ENCODE peak calls at places on chromosomes 4 and X, in six cellular contexts. T, S, B, I, U and Q are unnamed samples.
A peak's percentile ranks its signal among the peaks of the same experiment; 100 is the strongest.

GRCh38 chr4:28886934-28887333 is 1833.2 kb upstream of the PCDH7 start:
- ATAC-seq in T (no peak), B (no peak), U (no peak), S (no peak), I (no peak), Q (no peak)

GRCh38 chr4:74640111-74640903 is 154.0 kb downstream of the BTC start:
- ATAC-seq in B (no peak), I (no peak), U (no peak), S (no peak), T (peak; percentile 81), Q (no peak)

GRCh38 chr4:183332447-183332846 is 10.2 kb upstream of the CLDN24 start:
- ATAC-seq in T (no peak), I (no peak), U (no peak), S (no peak), B (no peak), Q (no peak)

GRCh38 chr4:37224832-37225231 is 19.7 kb upstream of the NWD2 start:
- ATAC-seq in T (peak; percentile 53), I (no peak), S (no peak), B (no peak), U (peak; percentile 81), Q (no peak)

GRCh38 chr4:56086561-56086960 is 137.8 kb downstream of the CEP135 start:
- ATAC-seq in U (no peak), T (no peak), S (no peak), B (no peak), I (peak; percentile 20), Q (no peak)

GRCh38 chr4:141771889-141772830 is 135.8 kb downstream of the IL15 start:
- ATAC-seq in I (peak; percentile 26), U (no peak), B (no peak), T (no peak), S (peak; percentile 60), Q (peak; percentile 70)

GRCh38 chrX:12790878-12791252 is 347 bp upstream of the PRPS2 start:
- ATAC-seq in B (peak; percentile 17), T (no peak), I (peak; percentile 60), U (peak; percentile 20), S (peak; percentile 25), Q (peak; percentile 33)

GRCh38 chrX:41604154-41604553 is 84.6 kb upstream of the GPR34 start:
- ATAC-seq in U (no peak), T (no peak), B (no peak), I (no peak), S (no peak), Q (no peak)

GRCh38 chr4:73853246-73853704 is at the start of gene PF4V1:
- ATAC-seq in U (no peak), B (no peak), T (no peak), S (no peak), I (peak; percentile 93), Q (no peak)

GRCh38 chrX:53340852-53341645 is 59.7 kb upstream of the IQSEC2 start:
- ATAC-seq in S (no peak), T (no peak), I (no peak), U (no peak), B (no peak), Q (no peak)

GRCh38 chrX:48910926-48911406 is 480 bp downstream of the SLC35A2 start:
- ATAC-seq in B (peak; percentile 5), U (peak; percentile 6), I (no peak), S (peak; percentile 11), T (no peak), Q (peak; percentile 8)

GRCh38 chr4:169417629-169418282 is 147.0 kb upstream of the SH3RF1 start:
- ATAC-seq in U (no peak), S (no peak), I (no peak), B (no peak), T (no peak), Q (no peak)

GRCh38 chr4:88350786-88351185 is 27.9 kb upstream of the HERC6 start:
- ATAC-seq in U (no peak), I (no peak), T (no peak), B (no peak), S (no peak), Q (no peak)

GRCh38 chr4:53617101-53617680 is 25.9 kb upstream of the LNX1 start:
- ATAC-seq in U (no peak), I (no peak), S (no peak), B (no peak), T (no peak), Q (no peak)

GRCh38 chr4:13711233-13711775 is 83.8 kb upstream of the BOD1L1 start:
- ATAC-seq in B (no peak), U (no peak), I (no peak), S (no peak), T (no peak), Q (no peak)

GRCh38 chr4:98864560-98864959 is 64.4 kb downstream of the EIF4E start:
- ATAC-seq in I (no peak), U (no peak), B (peak; percentile 36), S (peak; percentile 83), T (no peak), Q (peak; percentile 95)

GRCh38 chr4:107619065-107619464 is 101.0 kb downstream of the PAPSS1 start:
- ATAC-seq in S (no peak), U (peak; percentile 86), I (no peak), B (no peak), T (no peak), Q (no peak)

GRCh38 chrX:21382715-21383114 is 8.5 kb downstream of the CNKSR2 start:
- ATAC-seq in T (no peak), S (no peak), I (no peak), U (no peak), B (no peak), Q (no peak)

GRCh38 chr4:185122681-185123345 is 20.3 kb upstream of the SLC25A4 start:
- ATAC-seq in I (no peak), U (no peak), S (no peak), T (no peak), B (no peak), Q (no peak)

GRCh38 chrX:132591719-132592275 is 103.0 kb upstream of the MBNL3 start:
- ATAC-seq in U (no peak), T (no peak), I (no peak), S (no peak), B (no peak), Q (no peak)

GRCh38 chr4:146585761-146586333 is 52.8 kb upstream of the POU4F2 start:
- ATAC-seq in I (no peak), T (peak; percentile 50), B (no peak), U (peak; percentile 34), S (no peak), Q (no peak)